ENCODE peak calls at places on chromosome 10, in ten cellular contexts. One of them, this sample, is unnamed.

GRCh38 chr10:51224610-51225230 is 150.4 kb downstream of the PRKG1 start:
- DNase-seq in central memory CD8-positive, alpha-beta T cell: no peak
- DNase-seq in stimulated activated CD8-positive, alpha-beta memory T cell treated with anti-CD3 and anti-CD28 coated beads, Interleukin-15, amount 100 ng/mL, for 4 hours: no peak
- DNase-seq in activated CD4-positive, alpha-beta T cell treated with anti-CD3 and anti-CD28 coated beads, Interleukin-2, amount 50 U/mL, for 1 hour: no peak
- DNase-seq in left lung: no peak
- DNase-seq in AG08395: peak; percentile 51
- DNase-seq in dorsolateral prefrontal cortex: no peak
- DNase-seq in stromal cell of bone marrow: no peak
- DNase-seq in H7: no peak
- DNase-seq in fibroblast of gingiva: peak; percentile 90
- DNase-seq in this sample: no peak

GRCh38 chr10:71478966-71479365 is 82.2 kb downstream of the CDH23 start:
- DNase-seq in stromal cell of bone marrow: no peak
- DNase-seq in stimulated activated CD8-positive, alpha-beta memory T cell treated with anti-CD3 and anti-CD28 coated beads, Interleukin-15, amount 100 ng/mL, for 4 hours: no peak
- DNase-seq in dorsolateral prefrontal cortex: no peak
- DNase-seq in fibroblast of gingiva: no peak
- DNase-seq in H7: no peak
- DNase-seq in AG08395: no peak
- DNase-seq in activated CD4-positive, alpha-beta T cell treated with anti-CD3 and anti-CD28 coated beads, Interleukin-2, amount 50 U/mL, for 1 hour: no peak
- DNase-seq in left lung: no peak
- DNase-seq in central memory CD8-positive, alpha-beta T cell: no peak
- DNase-seq in this sample: no peak

GRCh38 chr10:22459496-22459895 is 114.2 kb downstream of the SPAG6 start:
- DNase-seq in stromal cell of bone marrow: no peak
- DNase-seq in central memory CD8-positive, alpha-beta T cell: no peak
- DNase-seq in activated CD4-positive, alpha-beta T cell treated with anti-CD3 and anti-CD28 coated beads, Interleukin-2, amount 50 U/mL, for 1 hour: no peak
- DNase-seq in fibroblast of gingiva: peak; percentile 24
- DNase-seq in H7: no peak
- DNase-seq in stimulated activated CD8-positive, alpha-beta memory T cell treated with anti-CD3 and anti-CD28 coated beads, Interleukin-15, amount 100 ng/mL, for 4 hours: no peak
- DNase-seq in dorsolateral prefrontal cortex: no peak
- DNase-seq in left lung: no peak
- DNase-seq in AG08395: no peak
- DNase-seq in this sample: no peak

GRCh38 chr10:60975716-60976115 is 31.7 kb upstream of the RHOBTB1 start:
- DNase-seq in left lung: no peak
- DNase-seq in stromal cell of bone marrow: no peak
- DNase-seq in activated CD4-positive, alpha-beta T cell treated with anti-CD3 and anti-CD28 coated beads, Interleukin-2, amount 50 U/mL, for 1 hour: no peak
- DNase-seq in fibroblast of gingiva: peak; percentile 25
- DNase-seq in AG08395: no peak
- DNase-seq in stimulated activated CD8-positive, alpha-beta memory T cell treated with anti-CD3 and anti-CD28 coated beads, Interleukin-15, amount 100 ng/mL, for 4 hours: no peak
- DNase-seq in H7: no peak
- DNase-seq in central memory CD8-positive, alpha-beta T cell: no peak
- DNase-seq in dorsolateral prefrontal cortex: no peak
- DNase-seq in this sample: no peak

GRCh38 chr10:42875792-42876191 is 93.2 kb downstream of the BMS1 start:
- DNase-seq in dorsolateral prefrontal cortex: no peak
- DNase-seq in AG08395: peak; percentile 84
- DNase-seq in activated CD4-positive, alpha-beta T cell treated with anti-CD3 and anti-CD28 coated beads, Interleukin-2, amount 50 U/mL, for 1 hour: no peak
- DNase-seq in H7: no peak
- DNase-seq in stromal cell of bone marrow: no peak
- DNase-seq in stimulated activated CD8-positive, alpha-beta memory T cell treated with anti-CD3 and anti-CD28 coated beads, Interleukin-15, amount 100 ng/mL, for 4 hours: no peak
- DNase-seq in central memory CD8-positive, alpha-beta T cell: no peak
- DNase-seq in left lung: peak; percentile 50
- DNase-seq in fibroblast of gingiva: peak; percentile 54
- DNase-seq in this sample: no peak

GRCh38 chr10:70197235-70197952 is 27.1 kb upstream of the SAR1A start:
- DNase-seq in H7: no peak
- DNase-seq in stromal cell of bone marrow: no peak
- DNase-seq in AG08395: no peak
- DNase-seq in dorsolateral prefrontal cortex: peak; percentile 59
- DNase-seq in fibroblast of gingiva: no peak
- DNase-seq in stimulated activated CD8-positive, alpha-beta memory T cell treated with anti-CD3 and anti-CD28 coated beads, Interleukin-15, amount 100 ng/mL, for 4 hours: no peak
- DNase-seq in central memory CD8-positive, alpha-beta T cell: no peak
- DNase-seq in activated CD4-positive, alpha-beta T cell treated with anti-CD3 and anti-CD28 coated beads, Interleukin-2, amount 50 U/mL, for 1 hour: no peak
- DNase-seq in left lung: no peak
- DNase-seq in this sample: no peak

GRCh38 chr10:79452174-79452611 is 6.8 kb upstream of the ZCCHC24 start:
- DNase-seq in AG08395: no peak
- DNase-seq in activated CD4-positive, alpha-beta T cell treated with anti-CD3 and anti-CD28 coated beads, Interleukin-2, amount 50 U/mL, for 1 hour: no peak
- DNase-seq in H7: no peak
- DNase-seq in stromal cell of bone marrow: no peak
- DNase-seq in dorsolateral prefrontal cortex: no peak
- DNase-seq in fibroblast of gingiva: no peak
- DNase-seq in stimulated activated CD8-positive, alpha-beta memory T cell treated with anti-CD3 and anti-CD28 coated beads, Interleukin-15, amount 100 ng/mL, for 4 hours: no peak
- DNase-seq in central memory CD8-positive, alpha-beta T cell: no peak
- DNase-seq in left lung: no peak
- DNase-seq in this sample: no peak

GRCh38 chr10:122282253-122282671 is 11.2 kb downstream of the BTBD16 start:
- DNase-seq in H7: no peak
- DNase-seq in fibroblast of gingiva: no peak
- DNase-seq in central memory CD8-positive, alpha-beta T cell: no peak
- DNase-seq in stromal cell of bone marrow: peak; percentile 38
- DNase-seq in AG08395: peak; percentile 22
- DNase-seq in left lung: no peak
- DNase-seq in stimulated activated CD8-positive, alpha-beta memory T cell treated with anti-CD3 and anti-CD28 coated beads, Interleukin-15, amount 100 ng/mL, for 4 hours: no peak
- DNase-seq in activated CD4-positive, alpha-beta T cell treated with anti-CD3 and anti-CD28 coated beads, Interleukin-2, amount 50 U/mL, for 1 hour: no peak
- DNase-seq in dorsolateral prefrontal cortex: no peak
- DNase-seq in this sample: no peak

GRCh38 chr10:101272229-101272868 is 43.1 kb upstream of the LBX1 start:
- DNase-seq in central memory CD8-positive, alpha-beta T cell: peak; percentile 46
- DNase-seq in fibroblast of gingiva: peak; percentile 34
- DNase-seq in activated CD4-positive, alpha-beta T cell treated with anti-CD3 and anti-CD28 coated beads, Interleukin-2, amount 50 U/mL, for 1 hour: peak; percentile 58
- DNase-seq in stimulated activated CD8-positive, alpha-beta memory T cell treated with anti-CD3 and anti-CD28 coated beads, Interleukin-15, amount 100 ng/mL, for 4 hours: peak; percentile 35
- DNase-seq in left lung: no peak
- DNase-seq in AG08395: peak; percentile 87
- DNase-seq in dorsolateral prefrontal cortex: peak; percentile 67
- DNase-seq in stromal cell of bone marrow: peak; percentile 39
- DNase-seq in H7: peak; percentile 89
- DNase-seq in this sample: peak; percentile 77

GRCh38 chr10:78196964-78197363 is 163.3 kb downstream of the RPS24 start:
- DNase-seq in fibroblast of gingiva: peak; percentile 6
- DNase-seq in left lung: no peak
- DNase-seq in activated CD4-positive, alpha-beta T cell treated with anti-CD3 and anti-CD28 coated beads, Interleukin-2, amount 50 U/mL, for 1 hour: no peak
- DNase-seq in stimulated activated CD8-positive, alpha-beta memory T cell treated with anti-CD3 and anti-CD28 coated beads, Interleukin-15, amount 100 ng/mL, for 4 hours: no peak
- DNase-seq in H7: no peak
- DNase-seq in central memory CD8-positive, alpha-beta T cell: no peak
- DNase-seq in stromal cell of bone marrow: no peak
- DNase-seq in AG08395: peak; percentile 73
- DNase-seq in dorsolateral prefrontal cortex: no peak
- DNase-seq in this sample: no peak

GRCh38 chr10:13587367-13587766 is 602 bp downstream of the PRPF18 start:
- DNase-seq in activated CD4-positive, alpha-beta T cell treated with anti-CD3 and anti-CD28 coated beads, Interleukin-2, amount 50 U/mL, for 1 hour: no peak
- DNase-seq in H7: peak; percentile 43
- DNase-seq in left lung: no peak
- DNase-seq in fibroblast of gingiva: no peak
- DNase-seq in dorsolateral prefrontal cortex: no peak
- DNase-seq in central memory CD8-positive, alpha-beta T cell: no peak
- DNase-seq in stimulated activated CD8-positive, alpha-beta memory T cell treated with anti-CD3 and anti-CD28 coated beads, Interleukin-15, amount 100 ng/mL, for 4 hours: no peak
- DNase-seq in stromal cell of bone marrow: no peak
- DNase-seq in AG08395: no peak
- DNase-seq in this sample: no peak

GRCh38 chr10:50404021-50404823 is 152.9 kb upstream of the ASAH2 start:
- DNase-seq in dorsolateral prefrontal cortex: no peak
- DNase-seq in H7: no peak
- DNase-seq in left lung: no peak
- DNase-seq in stromal cell of bone marrow: no peak
- DNase-seq in AG08395: no peak
- DNase-seq in fibroblast of gingiva: no peak
- DNase-seq in central memory CD8-positive, alpha-beta T cell: no peak
- DNase-seq in activated CD4-positive, alpha-beta T cell treated with anti-CD3 and anti-CD28 coated beads, Interleukin-2, amount 50 U/mL, for 1 hour: no peak
- DNase-seq in stimulated activated CD8-positive, alpha-beta memory T cell treated with anti-CD3 and anti-CD28 coated beads, Interleukin-15, amount 100 ng/mL, for 4 hours: no peak
- DNase-seq in this sample: no peak

GRCh38 chr10:67629461-67629971 is 66.5 kb downstream of the CTNNA3 start:
- DNase-seq in H7: no peak
- DNase-seq in fibroblast of gingiva: no peak
- DNase-seq in stimulated activated CD8-positive, alpha-beta memory T cell treated with anti-CD3 and anti-CD28 coated beads, Interleukin-15, amount 100 ng/mL, for 4 hours: no peak
- DNase-seq in central memory CD8-positive, alpha-beta T cell: no peak
- DNase-seq in AG08395: no peak
- DNase-seq in stromal cell of bone marrow: peak; percentile 13
- DNase-seq in activated CD4-positive, alpha-beta T cell treated with anti-CD3 and anti-CD28 coated beads, Interleukin-2, amount 50 U/mL, for 1 hour: no peak
- DNase-seq in dorsolateral prefrontal cortex: no peak
- DNase-seq in left lung: no peak
- DNase-seq in this sample: no peak

GRCh38 chr10:122841569-122841968 is 4.1 kb downstream of the CUZD1 start:
- DNase-seq in H7: no peak
- DNase-seq in left lung: no peak
- DNase-seq in central memory CD8-positive, alpha-beta T cell: no peak
- DNase-seq in activated CD4-positive, alpha-beta T cell treated with anti-CD3 and anti-CD28 coated beads, Interleukin-2, amount 50 U/mL, for 1 hour: no peak
- DNase-seq in fibroblast of gingiva: no peak
- DNase-seq in dorsolateral prefrontal cortex: no peak
- DNase-seq in stromal cell of bone marrow: no peak
- DNase-seq in AG08395: no peak
- DNase-seq in stimulated activated CD8-positive, alpha-beta memory T cell treated with anti-CD3 and anti-CD28 coated beads, Interleukin-15, amount 100 ng/mL, for 4 hours: no peak
- DNase-seq in this sample: no peak

GRCh38 chr10:61902448-61903183 is 1.1 kb downstream of the ARID5B start:
- DNase-seq in left lung: no peak
- DNase-seq in stimulated activated CD8-positive, alpha-beta memory T cell treated with anti-CD3 and anti-CD28 coated beads, Interleukin-15, amount 100 ng/mL, for 4 hours: peak; percentile 61
- DNase-seq in H7: peak; percentile 61
- DNase-seq in stromal cell of bone marrow: peak; percentile 71
- DNase-seq in fibroblast of gingiva: peak; percentile 64
- DNase-seq in AG08395: peak; percentile 40
- DNase-seq in activated CD4-positive, alpha-beta T cell treated with anti-CD3 and anti-CD28 coated beads, Interleukin-2, amount 50 U/mL, for 1 hour: peak; percentile 69
- DNase-seq in dorsolateral prefrontal cortex: peak; percentile 69
- DNase-seq in central memory CD8-positive, alpha-beta T cell: peak; percentile 36
- DNase-seq in this sample: peak; percentile 62

GRCh38 chr10:130046591-130046990 is 64.0 kb downstream of the C10orf143 start:
- DNase-seq in stromal cell of bone marrow: no peak
- DNase-seq in central memory CD8-positive, alpha-beta T cell: no peak
- DNase-seq in dorsolateral prefrontal cortex: no peak
- DNase-seq in AG08395: no peak
- DNase-seq in left lung: peak; percentile 68
- DNase-seq in fibroblast of gingiva: no peak
- DNase-seq in stimulated activated CD8-positive, alpha-beta memory T cell treated with anti-CD3 and anti-CD28 coated beads, Interleukin-15, amount 100 ng/mL, for 4 hours: no peak
- DNase-seq in activated CD4-positive, alpha-beta T cell treated with anti-CD3 and anti-CD28 coated beads, Interleukin-2, amount 50 U/mL, for 1 hour: no peak
- DNase-seq in H7: no peak
- DNase-seq in this sample: no peak

GRCh38 chr10:22823109-22823508 is 104.7 kb upstream of the ARMC3 start:
- DNase-seq in H7: no peak
- DNase-seq in stimulated activated CD8-positive, alpha-beta memory T cell treated with anti-CD3 and anti-CD28 coated beads, Interleukin-15, amount 100 ng/mL, for 4 hours: no peak
- DNase-seq in left lung: no peak
- DNase-seq in central memory CD8-positive, alpha-beta T cell: no peak
- DNase-seq in AG08395: peak; percentile 71
- DNase-seq in stromal cell of bone marrow: peak; percentile 75
- DNase-seq in activated CD4-positive, alpha-beta T cell treated with anti-CD3 and anti-CD28 coated beads, Interleukin-2, amount 50 U/mL, for 1 hour: no peak
- DNase-seq in fibroblast of gingiva: peak; percentile 45
- DNase-seq in dorsolateral prefrontal cortex: no peak
- DNase-seq in this sample: no peak